ENCODE peak calls at places on chromosomes 11 and 22, in six cellular contexts. R is GM12864, C is esophagus squamous epithelium, G is brain microvascular endothelial cell, L is HFF-Myc, X is astrocyte of the spinal cord. J is an unnamed sample.

GRCh38 chr11:100849009-100849913 is 162.2 kb downstream of the ARHGAP42 start:
- DNase-seq in R (no peak), X (peak; percentile 84), L (peak; percentile 82), C (no peak), G (peak; percentile 43), J (peak; percentile 80)

GRCh38 chr22:39350803-39351688 is 1.3 kb downstream of the SYNGR1 start:
- DNase-seq in G (no peak), C (no peak), X (no peak), L (no peak), R (no peak), J (no peak)

GRCh38 chr22:37045958-37046357 is 5.6 kb upstream of the KCTD17 start:
- DNase-seq in C (no peak), G (peak; percentile 44), R (no peak), X (peak; percentile 29), L (no peak), J (peak; percentile 65)

GRCh38 chr11:69257838-69258658 is 35.9 kb upstream of the MYEOV start:
- DNase-seq in C (no peak), G (no peak), R (no peak), L (no peak), X (no peak), J (no peak)

GRCh38 chr11:96338910-96339703 is 3.9 kb downstream of the MAML2 start:
- DNase-seq in G (peak; percentile 73), X (peak; percentile 79), C (no peak), L (no peak), R (peak; percentile 70), J (peak; percentile 82)

GRCh38 chr11:72241290-72241781 is 2.6 kb downstream of the PHOX2A start:
- DNase-seq in R (no peak), G (no peak), L (no peak), C (no peak), X (no peak), J (no peak)

GRCh38 chr11:113470233-113470632 is 5.0 kb downstream of the DRD2 start:
- DNase-seq in R (no peak), X (no peak), C (no peak), G (no peak), L (no peak), J (no peak)

GRCh38 chr11:115721309-115722007 is 217.2 kb upstream of the CADM1 start:
- DNase-seq in R (no peak), C (no peak), G (no peak), L (no peak), X (no peak), J (no peak)

GRCh38 chr11:9626778-9627394 is 37.0 kb upstream of the SWAP70 start:
- DNase-seq in R (no peak), C (no peak), L (no peak), X (no peak), G (no peak), J (no peak)

GRCh38 chr11:94581926-94582325 is 14.8 kb downstream of the PIWIL4 start:
- DNase-seq in L (no peak), C (no peak), X (no peak), R (no peak), G (no peak), J (no peak)

GRCh38 chr22:37276771-37277170 is 5.5 kb upstream of the CYTH4 start:
- DNase-seq in C (no peak), L (no peak), X (no peak), G (peak; percentile 18), R (no peak), J (peak; percentile 33)

GRCh38 chr11:125690006-125690405 is 9.4 kb upstream of the ACRV1 start:
- DNase-seq in X (no peak), L (no peak), G (no peak), C (no peak), R (no peak), J (no peak)

GRCh38 chr11:124760205-124760652 is 1.9 kb downstream of the ESAM start:
- DNase-seq in X (no peak), L (no peak), C (no peak), R (no peak), G (no peak), J (no peak)

GRCh38 chr11:1852885-1853284 is at the start of gene LSP1:
- DNase-seq in G (no peak), C (peak; percentile 59), L (no peak), X (no peak), R (peak; percentile 96), J (no peak)

GRCh38 chr22:44450503-44450902 is 47.5 kb downstream of the RTL6 start:
- DNase-seq in C (no peak), L (no peak), R (no peak), G (no peak), X (no peak), J (no peak)

GRCh38 chr11:10382518-10382917 is 72.5 kb upstream of the AMPD3 start:
- DNase-seq in L (no peak), X (no peak), R (no peak), G (no peak), C (no peak), J (no peak)

GRCh38 chr11:6705905-6706535 is 22.9 kb upstream of the MRPL17 start:
- DNase-seq in C (no peak), L (no peak), X (peak; percentile 53), G (peak; percentile 69), R (no peak), J (peak; percentile 80)

GRCh38 chr11:19938051-19938856 is 222.0 kb downstream of the DBX1 start:
- DNase-seq in X (peak; percentile 62), C (no peak), G (peak; percentile 75), L (no peak), R (no peak), J (peak; percentile 72)

GRCh38 chr11:27722945-27723344 is 22.7 kb upstream of the BDNF start:
- DNase-seq in C (no peak), G (peak; percentile 14), L (no peak), X (peak; percentile 26), R (no peak), J (no peak)

GRCh38 chr11:1077033-1077416 is 2.4 kb downstream of the MUC2 start:
- DNase-seq in G (no peak), L (no peak), X (no peak), C (no peak), R (no peak), J (no peak)

GRCh38 chr11:122754553-122755322 is 83.6 kb upstream of the CRTAM start:
- DNase-seq in G (no peak), C (no peak), X (no peak), L (no peak), R (no peak), J (peak; percentile 35)

GRCh38 chr11:32259641-32260081 is 168.8 kb downstream of the RCN1 start:
- DNase-seq in R (peak; percentile 74), X (peak; percentile 78), G (peak; percentile 40), C (no peak), L (no peak), J (peak; percentile 91)

GRCh38 chr22:47802446-47802845 is 1040.0 kb downstream of the TBC1D22A start:
- DNase-seq in L (no peak), R (no peak), G (no peak), X (no peak), C (no peak), J (no peak)

GRCh38 chr11:130633466-130633865 is 185.0 kb downstream of the ADAMTS15 start:
- DNase-seq in X (peak; percentile 53), L (no peak), G (no peak), R (no peak), C (no peak), J (no peak)

GRCh38 chr22:40620464-40621046 is 16.0 kb downstream of the MRTFA start:
- DNase-seq in C (no peak), R (no peak), G (peak; percentile 46), X (peak; percentile 51), L (no peak), J (peak; percentile 53)
- TF ChIP-seq CTCF in C (no peak), R (no peak), G (no peak), X (no peak), L (no peak), J (no peak)

GRCh38 chr22:49958961-49959781 is 1.4 kb upstream of the PIM3 start:
- DNase-seq in G (peak; percentile 11), X (no peak), R (no peak), L (no peak), C (no peak), J (no peak)
- H3K4me3 ChIP-seq in G (no peak overlapping the region), X (peak overlapping the region; percentile 63), R (peak overlapping the region; percentile 95), L (peak overlapping the region; percentile 82), C (peak overlapping the region; percentile 70), J (no peak overlapping the region)

GRCh38 chr22:30752771-30753170 is 58.1 kb downstream of the OSBP2 start:
- DNase-seq in X (no peak), R (no peak), G (no peak), C (no peak), L (no peak), J (no peak)

GRCh38 chr22:30755760-30756124 is 61.1 kb downstream of the OSBP2 start:
- DNase-seq in R (no peak), L (no peak), C (no peak), G (no peak), X (no peak), J (no peak)

GRCh38 chr22:30753701-30754100 is 59.0 kb downstream of the OSBP2 start:
- DNase-seq in C (no peak), L (no peak), G (no peak), X (no peak), R (no peak), J (no peak)

GRCh38 chr22:30754521-30754920 is 59.8 kb downstream of the OSBP2 start:
- DNase-seq in X (no peak), R (no peak), G (no peak), L (no peak), C (no peak), J (no peak)

DNA sequence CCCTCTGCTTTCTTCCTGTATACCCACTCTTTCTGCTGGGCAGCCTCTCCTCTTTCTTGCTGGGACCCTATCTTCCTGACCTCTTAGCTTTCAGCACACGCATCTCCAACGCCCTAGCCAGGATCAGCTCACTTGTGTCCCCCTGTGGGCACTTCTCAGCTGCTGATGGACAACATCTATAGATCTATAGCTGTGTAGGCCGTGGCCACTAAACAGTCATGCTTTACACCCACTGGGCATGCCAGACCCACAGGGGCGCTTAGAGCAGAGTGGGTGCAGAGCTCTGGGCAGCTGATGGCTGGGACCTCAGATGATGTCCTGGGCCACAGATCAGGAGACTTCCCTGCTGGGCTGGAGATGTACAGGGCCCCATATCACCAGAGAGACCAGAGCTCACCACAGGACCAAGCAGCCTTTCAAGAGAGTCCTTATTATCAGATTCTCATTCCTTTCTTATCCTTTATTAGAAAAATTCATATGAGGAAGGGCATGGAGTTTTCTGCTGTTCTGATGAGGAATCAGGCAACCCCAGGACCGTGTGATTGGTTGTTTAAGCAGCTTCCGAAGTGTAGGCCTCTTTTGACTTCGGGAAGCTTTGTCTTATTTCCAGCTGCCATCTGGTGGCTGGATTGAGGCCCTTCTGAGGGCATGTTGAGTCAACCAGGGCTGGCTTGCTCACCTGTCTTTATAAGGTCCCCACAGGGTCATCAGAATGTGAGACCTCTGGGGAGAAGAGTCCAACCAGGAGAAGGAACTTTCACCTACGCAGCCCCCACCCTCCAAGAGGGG is 60.5 kb downstream of the OSBP2 start:
- DNase-seq in L (peak; percentile 44), C (no peak), G (peak; percentile 64), R (peak; percentile 57), X (peak; percentile 79), J (peak; percentile 91)
- TF ChIP-seq CTCF in L (peak; percentile 81), C (no peak), G (peak; percentile 91), R (peak; percentile 85), X (peak; percentile 87), J (peak; percentile 89)

DNA sequence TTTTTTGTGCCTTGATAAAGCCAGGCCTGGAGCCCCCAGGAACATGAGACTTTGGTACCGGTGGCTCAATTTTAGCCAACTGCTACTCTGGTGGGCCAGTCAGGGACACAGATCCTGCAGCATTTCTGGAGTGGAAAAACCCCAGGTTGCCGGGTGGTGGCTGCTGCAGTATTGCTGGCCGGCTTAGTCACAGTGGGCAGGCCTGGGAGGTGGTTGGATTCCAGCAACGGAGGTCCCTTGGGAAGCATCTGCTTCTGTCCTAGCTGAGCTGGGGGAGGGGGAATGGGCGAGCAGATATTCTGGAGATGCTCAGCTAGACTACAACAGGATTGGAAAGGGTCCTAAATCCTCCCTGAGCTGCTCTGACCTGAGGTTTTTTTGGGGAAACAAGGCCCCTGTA is 31.7 kb upstream of the ACCSL start:
- DNase-seq in X (peak; percentile 42), L (peak; percentile 11), C (no peak), G (peak; percentile 86), R (no peak), J (peak; percentile 78)
- H3K4me3 ChIP-seq in X (no peak overlapping the region), L (no peak overlapping the region), C (no peak overlapping the region), G (no peak overlapping the region), R (no peak overlapping the region), J (no peak overlapping the region)